ENCODE peak calls at places on chromosome 1, in ten cellular contexts. One of them, this sample, is unnamed.

GRCh38 chr1:89022167-89022959 is at the start of gene GBP3:
- DNase-seq in AG09309: peak
- DNase-seq in T follicular helper cell: no peak
- DNase-seq in stimulated activated CD8-positive, alpha-beta memory T cell treated with anti-CD3 and anti-CD28 coated beads, Interleukin-4, amount 100 ng/mL, for 4 hours: no peak
- DNase-seq in mesothelial cell of epicardium: no peak
- DNase-seq in Daoy: peak
- DNase-seq in stimulated activated naive CD8-positive, alpha-beta T cell treated with anti-CD3 and anti-CD28 coated beads, Interleukin-15, amount 100 ng/mL, for 72 hours: no peak
- DNase-seq in CD8-positive, alpha-beta memory T cell: no peak
- DNase-seq in omental fat pad: no peak
- DNase-seq in activated naive CD4-positive, alpha-beta T cell: no peak
- DNase-seq in this sample: no peak

GRCh38 chr1:43449708-43450069 is 4.0 kb downstream of the HYI start:
- DNase-seq in mesothelial cell of epicardium: no peak
- DNase-seq in stimulated activated naive CD8-positive, alpha-beta T cell treated with anti-CD3 and anti-CD28 coated beads, Interleukin-15, amount 100 ng/mL, for 72 hours: no peak
- DNase-seq in AG09309: no peak
- DNase-seq in activated naive CD4-positive, alpha-beta T cell: no peak
- DNase-seq in stimulated activated CD8-positive, alpha-beta memory T cell treated with anti-CD3 and anti-CD28 coated beads, Interleukin-4, amount 100 ng/mL, for 4 hours: no peak
- DNase-seq in omental fat pad: no peak
- DNase-seq in Daoy: no peak
- DNase-seq in CD8-positive, alpha-beta memory T cell: no peak
- DNase-seq in T follicular helper cell: no peak
- DNase-seq in this sample: no peak

GRCh38 chr1:46223472-46223943 is 20.4 kb downstream of the LURAP1 start:
- DNase-seq in Daoy: peak
- DNase-seq in mesothelial cell of epicardium: no peak
- DNase-seq in activated naive CD4-positive, alpha-beta T cell: peak
- DNase-seq in T follicular helper cell: peak
- DNase-seq in AG09309: peak
- DNase-seq in stimulated activated CD8-positive, alpha-beta memory T cell treated with anti-CD3 and anti-CD28 coated beads, Interleukin-4, amount 100 ng/mL, for 4 hours: peak
- DNase-seq in CD8-positive, alpha-beta memory T cell: peak
- DNase-seq in stimulated activated naive CD8-positive, alpha-beta T cell treated with anti-CD3 and anti-CD28 coated beads, Interleukin-15, amount 100 ng/mL, for 72 hours: peak
- DNase-seq in omental fat pad: peak
- DNase-seq in this sample: peak

GRCh38 chr1:20472860-20473711 is 12.9 kb downstream of the CAMK2N1 start:
- DNase-seq in stimulated activated CD8-positive, alpha-beta memory T cell treated with anti-CD3 and anti-CD28 coated beads, Interleukin-4, amount 100 ng/mL, for 4 hours: no peak
- DNase-seq in Daoy: no peak
- DNase-seq in omental fat pad: no peak
- DNase-seq in AG09309: no peak
- DNase-seq in stimulated activated naive CD8-positive, alpha-beta T cell treated with anti-CD3 and anti-CD28 coated beads, Interleukin-15, amount 100 ng/mL, for 72 hours: peak
- DNase-seq in T follicular helper cell: no peak
- DNase-seq in activated naive CD4-positive, alpha-beta T cell: no peak
- DNase-seq in mesothelial cell of epicardium: peak
- DNase-seq in CD8-positive, alpha-beta memory T cell: no peak
- DNase-seq in this sample: no peak

GRCh38 chr1:12177999-12178441 is 11.2 kb downstream of the TNFRSF1B start:
- DNase-seq in stimulated activated naive CD8-positive, alpha-beta T cell treated with anti-CD3 and anti-CD28 coated beads, Interleukin-15, amount 100 ng/mL, for 72 hours: peak
- DNase-seq in CD8-positive, alpha-beta memory T cell: peak
- DNase-seq in T follicular helper cell: peak
- DNase-seq in AG09309: peak
- DNase-seq in activated naive CD4-positive, alpha-beta T cell: peak
- DNase-seq in stimulated activated CD8-positive, alpha-beta memory T cell treated with anti-CD3 and anti-CD28 coated beads, Interleukin-4, amount 100 ng/mL, for 4 hours: peak
- DNase-seq in omental fat pad: peak
- DNase-seq in Daoy: peak
- DNase-seq in mesothelial cell of epicardium: no peak
- DNase-seq in this sample: peak

GRCh38 chr1:23171181-23171755 is 2.6 kb upstream of the LUZP1 start:
- DNase-seq in AG09309: no peak
- DNase-seq in stimulated activated naive CD8-positive, alpha-beta T cell treated with anti-CD3 and anti-CD28 coated beads, Interleukin-15, amount 100 ng/mL, for 72 hours: no peak
- DNase-seq in omental fat pad: no peak
- DNase-seq in stimulated activated CD8-positive, alpha-beta memory T cell treated with anti-CD3 and anti-CD28 coated beads, Interleukin-4, amount 100 ng/mL, for 4 hours: no peak
- DNase-seq in T follicular helper cell: no peak
- DNase-seq in mesothelial cell of epicardium: no peak
- DNase-seq in CD8-positive, alpha-beta memory T cell: no peak
- DNase-seq in activated naive CD4-positive, alpha-beta T cell: no peak
- DNase-seq in Daoy: no peak
- DNase-seq in this sample: no peak

GRCh38 chr1:205191617-205192016 is 19.9 kb downstream of the DSTYK start:
- DNase-seq in Daoy: no peak
- DNase-seq in omental fat pad: no peak
- DNase-seq in activated naive CD4-positive, alpha-beta T cell: no peak
- DNase-seq in mesothelial cell of epicardium: no peak
- DNase-seq in CD8-positive, alpha-beta memory T cell: no peak
- DNase-seq in T follicular helper cell: no peak
- DNase-seq in AG09309: no peak
- DNase-seq in stimulated activated naive CD8-positive, alpha-beta T cell treated with anti-CD3 and anti-CD28 coated beads, Interleukin-15, amount 100 ng/mL, for 72 hours: no peak
- DNase-seq in stimulated activated CD8-positive, alpha-beta memory T cell treated with anti-CD3 and anti-CD28 coated beads, Interleukin-4, amount 100 ng/mL, for 4 hours: no peak
- DNase-seq in this sample: no peak

GRCh38 chr1:28359592-28360239 is 9.8 kb upstream of the PHACTR4 start:
- DNase-seq in omental fat pad: peak
- DNase-seq in activated naive CD4-positive, alpha-beta T cell: peak
- DNase-seq in CD8-positive, alpha-beta memory T cell: peak
- DNase-seq in T follicular helper cell: peak
- DNase-seq in mesothelial cell of epicardium: peak
- DNase-seq in Daoy: peak
- DNase-seq in stimulated activated CD8-positive, alpha-beta memory T cell treated with anti-CD3 and anti-CD28 coated beads, Interleukin-4, amount 100 ng/mL, for 4 hours: peak
- DNase-seq in AG09309: no peak
- DNase-seq in stimulated activated naive CD8-positive, alpha-beta T cell treated with anti-CD3 and anti-CD28 coated beads, Interleukin-15, amount 100 ng/mL, for 72 hours: peak
- DNase-seq in this sample: peak

GRCh38 chr1:176880954-176881595 is 283.4 kb downstream of the ASTN1 start:
- DNase-seq in CD8-positive, alpha-beta memory T cell: no peak
- DNase-seq in T follicular helper cell: peak
- DNase-seq in mesothelial cell of epicardium: peak
- DNase-seq in AG09309: peak
- DNase-seq in stimulated activated CD8-positive, alpha-beta memory T cell treated with anti-CD3 and anti-CD28 coated beads, Interleukin-4, amount 100 ng/mL, for 4 hours: peak
- DNase-seq in stimulated activated naive CD8-positive, alpha-beta T cell treated with anti-CD3 and anti-CD28 coated beads, Interleukin-15, amount 100 ng/mL, for 72 hours: peak
- DNase-seq in activated naive CD4-positive, alpha-beta T cell: no peak
- DNase-seq in Daoy: peak
- DNase-seq in omental fat pad: peak
- DNase-seq in this sample: no peak